ENCODE peak calls at places on chromosome 17, in four cellular contexts. O is GM23248, G is fibroblast of lung, I is hepatocyte. L is an unnamed sample.

GRCh38 chr17:77184474-77184873 is 43.7 kb downstream of the SEC14L1 start:
- DNase-seq in G (no peak), I (no peak), O (peak), L (no peak)

GRCh38 chr17:63550816-63551639 is 751 bp downstream of the DCAF7 start:
- DNase-seq in G (peak), I (peak), O (peak), L (peak)

GRCh38 chr17:55572599-55572998 is 61.3 kb upstream of the SMIM36 start:
- DNase-seq in G (no peak), I (no peak), O (no peak), L (no peak)

GRCh38 chr17:29977836-29978235 is 36.4 kb downstream of the EFCAB5 start:
- DNase-seq in I (no peak), O (peak), G (peak), L (no peak)

GRCh38 chr17:28033972-28034714 is 8.3 kb upstream of the NLK start:
- DNase-seq in G (peak), I (no peak), O (peak), L (peak)

GRCh38 chr17:68759343-68760140 is 158.4 kb upstream of the FAM20A start:
- DNase-seq in O (peak), I (peak), G (peak), L (peak)

GRCh38 chr17:7502171-7502847 is 18.1 kb downstream of the POLR2A start:
- DNase-seq in I (no peak), G (no peak), O (no peak), L (peak)

GRCh38 chr17:19724501-19725420 is 8.4 kb upstream of the SLC47A2 start:
- DNase-seq in G (no peak), I (no peak), O (peak), L (no peak)

GRCh38 chr17:38877130-38877851 is 7.4 kb downstream of the LASP1 start:
- DNase-seq in O (no peak), G (no peak), I (no peak), L (peak)

GRCh38 chr17:5123343-5124124 is 7.7 kb downstream of the USP6 start:
- DNase-seq in O (peak), G (no peak), I (no peak), L (no peak)

GRCh38 chr17:29138184-29138955 is 41.8 kb downstream of the MYO18A start:
- DNase-seq in I (no peak), O (peak), G (no peak), L (no peak)

GRCh38 chr17:35315283-35315682 is 58.1 kb downstream of the SLFN11 start:
- DNase-seq in G (peak), O (peak), I (no peak), L (peak)

GRCh38 chr17:76120658-76121008 is 17.0 kb upstream of the EXOC7 start:
- DNase-seq in G (no peak), I (no peak), O (no peak), L (no peak)

GRCh38 chr17:82228278-82228841 is 482 bp upstream of the SLC16A3 start:
- DNase-seq in I (peak), O (no peak), G (peak), L (no peak)
- TF ChIP-seq EZH2 in I (no peak), O (no peak), G (no peak), L (no peak)

GRCh38 chr17:57499648-57500049 is 243.3 kb downstream of the MSI2 start:
- DNase-seq in I (no peak), G (no peak), O (peak), L (no peak)

GRCh38 chr17:57498443-57498842 is 242.1 kb downstream of the MSI2 start:
- DNase-seq in O (no peak), I (no peak), G (no peak), L (no peak)

GRCh38 chr17:57496382-57496781 is 240.1 kb downstream of the MSI2 start:
- DNase-seq in O (no peak), G (no peak), I (no peak), L (no peak)

GRCh38 chr17:57502696-57503307 is 242.3 kb downstream of the CCDC182 start:
- DNase-seq in O (no peak), I (no peak), G (no peak), L (no peak)

DNA sequence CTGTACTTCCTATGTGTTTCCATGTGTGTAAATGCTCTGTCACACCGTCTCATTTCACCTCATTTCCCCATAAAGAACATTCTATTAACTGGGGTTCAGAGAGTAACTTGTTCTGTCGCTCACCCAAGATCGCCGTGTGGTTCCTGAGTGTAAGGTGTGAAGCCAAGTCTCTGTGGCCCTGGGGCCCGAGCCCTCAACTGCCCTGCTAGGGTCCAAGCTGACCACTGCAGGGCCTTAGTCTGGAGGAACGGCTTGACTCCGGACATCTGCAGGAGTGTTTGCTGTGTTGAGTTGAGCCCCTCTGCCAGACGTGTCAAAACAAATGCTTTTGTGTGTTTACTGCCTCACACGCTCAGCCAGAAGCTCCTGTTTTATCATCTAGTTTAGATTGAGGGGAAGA is 244.1 kb downstream of the CCDC182 start:
- DNase-seq in O (no peak), I (no peak), G (no peak), L (no peak)
- TF ChIP-seq EZH2 in O (no peak), I (no peak), G (no peak), L (no peak)

GRCh38 chr17:48610282-48611211 is at the start of gene HOXB7:
- DNase-seq in O (peak), G (peak), I (peak), L (peak)
- TF ChIP-seq EZH2 in O (no peak), G (no peak), I (peak), L (no peak)

DNA sequence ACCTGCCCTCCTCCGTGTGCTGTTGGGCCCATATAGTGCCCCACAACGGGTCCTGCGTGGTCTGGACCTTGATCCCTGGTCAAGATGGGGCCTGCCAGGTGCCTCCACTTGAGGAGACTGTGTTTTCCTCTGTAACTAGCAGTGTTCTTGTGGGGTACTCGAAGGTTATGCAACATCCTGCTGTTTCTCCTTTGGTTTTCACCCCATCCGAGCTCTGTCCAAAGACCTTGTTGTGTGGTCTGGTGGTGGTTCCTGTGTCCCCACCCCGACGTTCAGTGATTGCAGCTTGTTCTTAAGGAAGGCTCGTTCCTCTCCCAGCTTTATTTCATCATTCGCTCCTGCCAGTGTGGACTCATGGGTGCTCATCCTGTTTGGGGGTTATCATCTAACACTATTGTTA is 38.7 kb upstream of the ZNF750 start:
- DNase-seq in I (no peak), G (no peak), O (no peak), L (no peak)
- TF ChIP-seq EZH2 in I (no peak), G (no peak), O (no peak), L (no peak)

GRCh38 chr17:74892013-74892841 is 1.2 kb downstream of the FADS6 start:
- DNase-seq in G (no peak), O (no peak), I (no peak), L (no peak)
- TF ChIP-seq EZH2 in G (peak), O (no peak), I (no peak), L (no peak)

GRCh38 chr17:74049167-74049797 is 154.2 kb upstream of the RPL38 start:
- DNase-seq in I (no peak), O (no peak), G (no peak), L (no peak)
- TF ChIP-seq EZH2 in I (no peak), O (no peak), G (no peak), L (no peak)

DNA sequence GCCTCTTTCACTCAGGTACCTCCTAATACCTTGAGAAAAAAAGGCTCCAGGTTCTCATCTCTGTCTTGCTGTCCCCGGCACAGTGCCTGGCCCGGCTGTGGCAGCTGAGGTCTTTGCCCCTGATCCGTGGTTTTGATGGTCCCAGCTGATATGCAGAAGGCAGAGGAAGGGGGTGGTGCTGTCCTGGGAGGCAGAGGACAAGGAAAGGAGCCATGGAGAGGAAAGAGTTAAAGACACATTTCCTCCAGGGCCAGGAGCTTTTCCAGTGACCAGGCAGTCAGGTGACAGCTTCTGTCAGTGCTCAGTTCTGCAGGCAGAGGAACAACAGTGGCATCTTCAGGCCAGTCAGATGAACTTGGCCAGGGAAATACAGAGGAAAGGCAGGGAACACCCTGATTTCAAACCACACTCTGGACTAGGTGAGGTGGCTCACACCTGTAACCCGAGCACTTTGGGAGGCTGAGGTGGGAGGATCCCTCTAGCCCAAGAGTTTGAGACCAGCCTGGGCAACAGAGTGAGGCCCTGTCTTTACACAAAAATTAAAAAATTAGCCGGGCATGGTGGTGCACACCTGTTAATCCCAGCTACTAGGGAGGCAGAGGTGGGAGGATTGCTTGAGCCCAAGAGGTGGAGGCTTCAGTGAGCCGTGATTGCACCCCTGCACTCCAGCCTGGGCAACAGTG is 3.3 kb upstream of the COG1 start:
- DNase-seq in I (peak), G (peak), O (peak), L (peak)
- TF ChIP-seq EZH2 in I (no peak), G (no peak), O (no peak), L (no peak)

GRCh38 chr17:48570325-48571023 is 7.7 kb downstream of the HOXB4 start:
- DNase-seq in I (no peak), G (peak), O (peak), L (no peak)

GRCh38 chr17:48571024-48571818 is 6.9 kb downstream of the HOXB4 start:
- DNase-seq in O (peak), G (peak), I (no peak), L (no peak)

GRCh38 chr17:48569676-48570324 is 8.3 kb downstream of the HOXB4 start:
- DNase-seq in I (no peak), G (peak), O (no peak), L (no peak)

GRCh38 chr17:48574523-48575065 is 3.6 kb downstream of the HOXB4 start:
- DNase-seq in I (no peak), G (no peak), O (no peak), L (no peak)

DNA sequence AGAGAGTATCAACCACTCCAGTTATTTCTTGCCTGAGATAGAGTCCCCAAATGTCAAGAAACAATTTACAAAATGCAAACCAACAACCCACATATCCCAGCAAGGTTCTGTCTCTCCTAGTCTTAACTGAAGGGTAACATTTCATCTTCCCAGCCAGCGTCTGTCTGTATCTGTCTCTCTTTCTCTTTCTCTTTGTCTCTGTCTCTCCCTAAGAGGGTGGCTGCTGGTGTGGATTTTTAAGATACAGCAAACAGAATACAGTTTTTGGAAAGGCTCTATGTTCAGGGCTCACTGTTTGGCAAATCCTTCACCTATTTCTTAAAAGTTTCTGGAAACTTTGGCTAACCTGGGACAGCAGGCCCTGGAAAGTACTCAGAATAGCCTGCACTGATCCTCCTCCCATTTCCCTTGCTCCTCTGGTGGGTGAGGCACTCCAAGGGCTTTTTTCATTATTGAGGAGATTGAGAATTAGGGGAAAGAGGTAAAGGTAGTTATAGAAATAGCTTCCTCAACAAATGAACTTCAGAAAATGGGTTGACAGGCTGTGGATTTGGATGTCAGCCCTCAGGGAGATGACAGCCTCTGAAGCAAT is 6.2 kb downstream of the HOXB4 start:
- DNase-seq in I (no peak), O (no peak), G (no peak), L (no peak)
- TF ChIP-seq EZH2 in I (no peak), O (no peak), G (no peak), L (no peak)

GRCh38 chr17:4003501-4004421 is 39.5 kb upstream of the ATP2A3 start:
- DNase-seq in G (no peak), O (peak), I (peak), L (no peak)

GRCh38 chr17:4006165-4006589 is 41.9 kb upstream of the ATP2A3 start:
- DNase-seq in G (no peak), I (no peak), O (no peak), L (no peak)

GRCh38 chr17:4005296-4006164 is 41.3 kb upstream of the ATP2A3 start:
- DNase-seq in O (no peak), I (no peak), G (no peak), L (no peak)

GRCh38 chr17:4003131-4003500 is 38.9 kb upstream of the ATP2A3 start:
- DNase-seq in I (no peak), O (no peak), G (no peak), L (no peak)

DNA sequence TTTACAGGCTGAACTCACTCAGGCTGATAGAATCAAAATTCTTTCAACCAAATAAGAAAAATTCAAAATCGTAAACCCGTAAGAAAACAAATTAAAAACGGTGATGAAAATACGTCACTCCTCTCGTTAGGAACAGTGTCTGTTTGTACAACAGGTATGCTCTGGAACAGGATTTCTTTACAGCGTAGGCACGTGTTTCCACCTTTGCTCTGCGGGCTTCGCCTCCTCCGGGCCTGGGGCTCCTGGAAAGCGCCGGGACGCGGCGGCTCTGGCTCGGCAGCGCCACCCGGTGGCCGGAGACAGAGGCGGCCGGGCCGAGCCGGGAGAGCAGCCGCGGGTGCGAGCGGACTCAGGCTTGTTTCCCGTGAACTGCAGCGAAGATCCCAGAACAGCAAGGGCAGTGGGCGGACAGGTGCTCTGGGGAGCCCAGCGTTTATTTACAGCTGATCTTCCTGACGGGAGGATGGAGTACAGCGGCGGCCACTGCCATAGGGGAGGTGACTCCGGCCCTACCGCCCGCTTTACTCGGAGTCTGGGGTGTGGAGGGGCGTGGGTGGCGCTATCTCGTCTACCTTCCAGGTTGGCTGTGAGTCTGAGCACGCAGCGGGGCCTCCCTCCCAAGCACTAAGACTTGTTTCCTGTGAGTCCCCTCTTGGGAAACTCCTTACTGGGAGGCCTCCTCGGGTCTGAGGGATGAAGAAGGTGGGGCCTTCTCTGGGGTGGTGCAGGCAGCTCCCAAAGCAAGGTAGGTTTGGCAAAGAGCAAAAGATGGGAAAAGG is 40.5 kb upstream of the ATP2A3 start:
- DNase-seq in I (peak), G (peak), O (peak), L (peak)
- TF ChIP-seq EZH2 in I (no peak), G (no peak), O (no peak), L (no peak)

GRCh38 chr17:61399131-61400057 is at the start of gene TBX2:
- DNase-seq in O (peak), I (peak), G (peak), L (no peak)
- TF ChIP-seq EZH2 in O (no peak), I (peak), G (no peak), L (peak)